ENCODE peak calls at places on chromosomes 3 and 15, in four cellular contexts. B is PC-9, H is hepatocyte, C is A549. Y is an unnamed sample.

GRCh38 chr3:35120026-35120425 is 519.3 kb upstream of the ARPP21 start:
- DNase-seq in B (no peak), H (no peak), C (no peak), Y (no peak)

GRCh38 chr15:26421065-26421464 is 351.8 kb downstream of the GABRB3 start:
- DNase-seq in B (no peak), H (no peak), C (no peak), Y (no peak)

GRCh38 chr15:89400121-89400996 is 65.7 kb upstream of the POLG start:
- DNase-seq in B (no peak), H (no peak), C (peak; percentile 58), Y (peak; percentile 55)

GRCh38 chr15:80105193-80105984 is 45.9 kb downstream of the ZFAND6 start:
- DNase-seq in B (peak; percentile 88), H (peak; percentile 16), C (no peak), Y (no peak)

GRCh38 chr15:45113380-45113990 is 487 bp downstream of the DUOX2 start:
- DNase-seq in B (no peak), H (no peak), C (no peak), Y (no peak)

GRCh38 chr3:105253225-105253624 is 113.5 kb upstream of the ALCAM start:
- DNase-seq in B (no peak), H (no peak), C (no peak), Y (peak; percentile 6)

GRCh38 chr15:73601449-73602425 is 31.5 kb downstream of the NPTN start:
- DNase-seq in B (peak; percentile 59), H (peak; percentile 69), C (peak; percentile 17), Y (peak; percentile 21)

GRCh38 chr3:42691861-42692666 is 6.7 kb downstream of the KLHL40 start:
- DNase-seq in B (no peak), H (no peak), C (no peak), Y (no peak)

GRCh38 chr3:158789592-158789991 is 12.3 kb upstream of the MFSD1 start:
- DNase-seq in B (peak; percentile 64), H (peak; percentile 46), C (no peak), Y (peak; percentile 32)

GRCh38 chr3:61966200-61966599 is 404.8 kb downstream of the PTPRG start:
- DNase-seq in B (peak; percentile 76), H (no peak), C (no peak), Y (no peak)

GRCh38 chr15:80660114-80660513 is 35.0 kb upstream of the ABHD17C start:
- DNase-seq in B (no peak), H (peak; percentile 74), C (peak; percentile 55), Y (peak; percentile 40)

GRCh38 chr3:69203631-69204314 is 81.4 kb upstream of the LMOD3 start:
- DNase-seq in B (no peak), H (no peak), C (no peak), Y (no peak)

GRCh38 chr3:149566296-149566945 is 91.4 kb downstream of the WWTR1 start:
- DNase-seq in B (no peak), H (peak; percentile 17), C (no peak), Y (no peak)

GRCh38 chr3:35968223-35968622 is 328.9 kb downstream of the ARPP21 start:
- DNase-seq in B (no peak), H (no peak), C (no peak), Y (no peak)

GRCh38 chr3:132432639-132433038 is 15.3 kb downstream of the DNAJC13 start:
- DNase-seq in B (peak; percentile 67), H (peak; percentile 14), C (peak; percentile 17), Y (peak; percentile 12)

GRCh38 chr3:56801151-56801596 is 575 bp downstream of the ARHGEF3 start:
- DNase-seq in B (no peak), H (no peak), C (no peak), Y (no peak)

GRCh38 chr3:52041118-52041847 is 15.1 kb downstream of the DUSP7 start:
- DNase-seq in B (no peak), H (peak; percentile 37), C (no peak), Y (peak; percentile 69)

GRCh38 chr3:8474991-8475390 is 26.6 kb upstream of the LMCD1 start:
- DNase-seq in B (no peak), H (no peak), C (no peak), Y (no peak)

DNA sequence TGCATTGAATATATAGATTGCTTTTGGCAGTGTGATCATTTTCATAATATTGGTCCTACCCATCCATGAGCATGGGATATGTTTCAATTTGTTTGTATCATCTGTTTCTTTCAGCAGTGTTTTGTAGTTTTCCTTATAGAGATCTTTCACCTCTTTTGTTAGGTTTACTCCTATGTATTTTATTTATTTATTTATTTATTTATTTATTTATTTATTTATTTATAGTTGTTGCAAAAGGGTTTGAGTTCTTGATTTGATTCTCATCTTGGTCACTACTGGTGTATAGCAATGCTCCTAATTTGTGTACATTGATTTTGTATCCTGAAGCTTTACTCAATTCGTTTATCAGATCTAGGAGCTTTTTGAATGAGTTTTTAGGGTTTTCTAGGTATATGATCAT is 478.2 kb downstream of the UNC13C start:
- DNase-seq in B (no peak), H (no peak), C (no peak), Y (no peak)
- H3K9me3 ChIP-seq in B (no peaks in the 10 kb centered on the region), H (peaks cover 7% of the 10 kb centered on the region), C (no peaks in the 10 kb centered on the region), Y (no peaks in the 10 kb centered on the region)

DNA sequence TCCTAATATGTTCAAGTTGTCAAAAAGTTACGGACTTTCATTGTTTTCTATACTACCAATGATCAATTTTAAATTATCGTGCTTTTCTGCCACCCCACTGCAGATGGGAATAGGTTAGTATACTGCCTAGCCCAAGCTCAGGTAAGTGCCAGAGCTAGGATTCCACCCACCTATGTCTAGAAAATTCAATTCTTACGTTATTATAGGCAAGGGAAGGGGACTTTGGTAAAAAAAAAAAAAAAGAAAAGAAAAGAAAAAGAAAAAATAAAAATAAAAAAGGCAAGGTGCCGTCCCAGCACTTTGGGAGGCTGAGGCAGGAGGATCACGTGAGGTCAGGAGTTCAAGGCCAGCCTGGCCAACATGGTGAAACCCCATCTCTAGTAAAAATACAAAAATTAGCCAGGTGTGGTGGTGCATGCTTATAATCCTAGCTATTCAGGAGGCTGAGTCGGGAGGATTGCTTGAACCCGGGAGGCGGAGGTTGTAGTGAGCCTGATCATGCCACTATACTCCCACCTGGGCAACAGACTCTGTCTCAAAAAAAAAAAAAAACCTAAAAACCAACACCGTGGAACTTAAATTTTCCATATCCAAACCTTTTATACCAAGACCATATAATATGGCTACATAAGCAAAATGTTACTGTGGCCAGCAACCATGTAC is 1.3 kb downstream of the RPL22L1 start:
- DNase-seq in B (no peak), H (no peak), C (no peak), Y (no peak)
- TF ChIP-seq CTCF in B (peak; percentile 9), H (no peak), C (no peak), Y (no peak)

GRCh38 chr3:28215407-28215806 is 26.0 kb upstream of the CMC1 start:
- DNase-seq in B (no peak), H (no peak), C (no peak), Y (no peak)
- H3K9me3 ChIP-seq in B (no peaks in the 10 kb centered on the region), H (no peaks in the 10 kb centered on the region), C (peaks cover 17% of the 10 kb centered on the region), Y (no peaks in the 10 kb centered on the region)

GRCh38 chr3:126487151-126487771 is 11.6 kb upstream of the ZXDC start:
- DNase-seq in B (no peak), H (no peak), C (no peak), Y (no peak)
- TF ChIP-seq CTCF in B (no peak), H (no peak), C (no peak), Y (peak; percentile 43)

GRCh38 chr15:25250011-25250596 is 188.7 kb downstream of the UBE3A start:
- DNase-seq in B (no peak), H (peak; percentile 1), C (no peak), Y (peak; percentile 4)
- H3K9me3 ChIP-seq in B (no peaks in the 10 kb centered on the region), H (no peaks in the 10 kb centered on the region), C (no peaks in the 10 kb centered on the region), Y (no peaks in the 10 kb centered on the region)